ENCODE peak calls at places on chromosome 2, in five cellular contexts. F is cardiac muscle cell, N is colonic mucosa, P is brain microvascular endothelial cell, S is dorsolateral prefrontal cortex. K is an unnamed sample.

GRCh38 chr2:101741775-101742520 is 44.4 kb downstream of the MAP4K4 start:
- DNase-seq in F (no peak), N (no peak), P (no peak), S (no peak), K (peak)

GRCh38 chr2:237540223-237540775 is 26.1 kb upstream of the PRLH start:
- DNase-seq in F (no peak), N (no peak), P (no peak), S (no peak), K (no peak)

GRCh38 chr2:151945602-151946001 is 117.4 kb upstream of the ARL5A start:
- DNase-seq in F (no peak), N (no peak), P (no peak), S (no peak), K (no peak)

GRCh38 chr2:222615320-222615719 is 40.6 kb downstream of the FARSB start:
- DNase-seq in F (no peak), N (no peak), P (no peak), S (no peak), K (no peak)

GRCh38 chr2:62270728-62271127 is 74.8 kb downstream of the B3GNT2 start:
- DNase-seq in F (peak), N (no peak), P (peak), S (no peak), K (no peak)

GRCh38 chr2:157837851-157838441 is 38.2 kb downstream of the ACVR1 start:
- DNase-seq in F (no peak), N (no peak), P (no peak), S (peak), K (no peak)

GRCh38 chr2:128732976-128733431 is 414.3 kb upstream of the HS6ST1 start:
- DNase-seq in F (no peak), N (no peak), P (peak), S (no peak), K (peak)

GRCh38 chr2:107325983-107326786 is 440.2 kb upstream of the ST6GAL2 start:
- DNase-seq in F (no peak), N (no peak), P (peak), S (no peak), K (no peak)

GRCh38 chr2:73640537-73640936 is 1.7 kb downstream of the NAT8 start:
- DNase-seq in F (no peak), N (no peak), P (no peak), S (no peak), K (no peak)

GRCh38 chr2:43175187-43175490 is 51.3 kb downstream of the ZFP36L2 start:
- DNase-seq in F (no peak), N (no peak), P (peak), S (no peak), K (no peak)

GRCh38 chr2:235877271-235877670 is 290.9 kb downstream of the GBX2 start:
- DNase-seq in F (no peak), N (no peak), P (no peak), S (no peak), K (no peak)

GRCh38 chr2:35468271-35468670 is 887.3 kb upstream of the CRIM1 start:
- DNase-seq in F (no peak), N (no peak), P (peak), S (no peak), K (no peak)

GRCh38 chr2:88334418-88334817 is 118.1 kb downstream of the FOXI3 start:
- DNase-seq in F (no peak), N (no peak), P (no peak), S (no peak), K (no peak)

GRCh38 chr2:205617905-205618304 is 64.4 kb upstream of the NRP2 start:
- DNase-seq in F (no peak), N (no peak), P (no peak), S (no peak), K (no peak)

GRCh38 chr2:223779877-223780276 is 57.5 kb downstream of the AP1S3 start:
- DNase-seq in F (peak), N (peak), P (peak), S (no peak), K (peak)

GRCh38 chr2:33903701-33904100 is 304.6 kb upstream of the FAM98A start:
- DNase-seq in F (no peak), N (no peak), P (no peak), S (no peak), K (no peak)

GRCh38 chr2:9806298-9806610 is 37.0 kb upstream of the TAF1B start:
- DNase-seq in F (no peak), N (no peak), P (no peak), S (no peak), K (no peak)

GRCh38 chr2:159106105-159106504 is 137.7 kb downstream of the TANC1 start:
- DNase-seq in F (no peak), N (no peak), P (peak), S (no peak), K (no peak)

GRCh38 chr2:44358498-44358897 is 2.8 kb downstream of the PREPL start:
- DNase-seq in F (no peak), N (peak), P (peak), S (no peak), K (peak)

GRCh38 chr2:108924444-108925251 is 64.4 kb downstream of the EDAR start:
- DNase-seq in F (no peak), N (no peak), P (no peak), S (peak), K (no peak)

GRCh38 chr2:182081602-182082260 is 96.1 kb downstream of the PPP1R1C start:
- DNase-seq in F (no peak), N (no peak), P (no peak), S (no peak), K (no peak)

GRCh38 chr2:190340369-190340768 is 3.0 kb upstream of the INPP1 start:
- DNase-seq in F (no peak), N (no peak), P (peak), S (no peak), K (peak)

GRCh38 chr2:190342601-190343000 is 788 bp upstream of the INPP1 start:
- DNase-seq in F (no peak), N (no peak), P (no peak), S (no peak), K (no peak)

GRCh38 chr2:190343170-190343499 is 254 bp upstream of the INPP1 start:
- DNase-seq in F (no peak), N (no peak), P (no peak), S (no peak), K (no peak)

GRCh38 chr2:190344275-190344827 is 962 bp downstream of the INPP1 start:
- DNase-seq in F (no peak), N (peak), P (no peak), S (peak), K (peak)

DNA sequence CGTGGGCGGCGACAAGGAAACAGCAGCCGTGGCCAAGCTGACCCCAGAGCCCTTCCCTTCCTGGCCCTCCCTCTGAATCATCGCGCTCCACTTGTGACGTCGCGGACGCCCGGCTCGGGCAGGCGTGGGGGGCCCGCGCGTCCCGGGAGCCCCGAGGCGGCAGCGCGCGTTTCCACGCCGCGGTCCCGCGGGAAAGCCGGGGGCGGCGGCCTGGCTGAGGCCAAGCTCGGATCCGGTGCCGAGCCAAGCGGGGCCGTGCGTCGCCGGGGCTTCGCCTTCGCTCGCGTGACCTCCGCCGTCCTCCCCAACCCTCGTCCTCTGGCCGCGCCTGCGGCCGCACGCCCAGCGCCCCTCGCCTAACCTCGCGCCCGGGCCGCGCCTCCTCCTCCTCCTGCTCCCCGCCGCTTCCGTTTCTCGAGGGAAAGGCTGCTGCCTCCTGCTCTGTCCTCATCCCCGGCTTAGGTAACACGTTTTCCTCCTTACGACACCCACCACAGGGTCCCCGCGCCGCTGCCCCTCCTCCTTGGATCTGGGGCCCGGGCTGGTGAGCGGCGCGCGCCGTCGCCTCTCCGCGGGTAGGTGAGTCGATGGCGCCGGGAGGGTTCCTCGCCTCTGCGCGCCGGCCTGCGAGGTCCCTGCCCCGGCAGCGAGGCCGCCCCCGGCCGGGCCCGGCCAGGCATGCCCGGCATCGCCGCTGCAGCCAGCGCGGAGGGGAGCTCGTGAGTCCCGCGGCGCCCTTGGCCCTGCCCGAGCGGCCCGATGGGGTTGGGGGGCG is at the start of gene INPP1:
- DNase-seq in F (peak), N (peak), P (peak), S (peak), K (peak)
- TF ChIP-seq CTCF in F (no peak), N (no peak), P (no peak), S (no peak), K (no peak)

DNA sequence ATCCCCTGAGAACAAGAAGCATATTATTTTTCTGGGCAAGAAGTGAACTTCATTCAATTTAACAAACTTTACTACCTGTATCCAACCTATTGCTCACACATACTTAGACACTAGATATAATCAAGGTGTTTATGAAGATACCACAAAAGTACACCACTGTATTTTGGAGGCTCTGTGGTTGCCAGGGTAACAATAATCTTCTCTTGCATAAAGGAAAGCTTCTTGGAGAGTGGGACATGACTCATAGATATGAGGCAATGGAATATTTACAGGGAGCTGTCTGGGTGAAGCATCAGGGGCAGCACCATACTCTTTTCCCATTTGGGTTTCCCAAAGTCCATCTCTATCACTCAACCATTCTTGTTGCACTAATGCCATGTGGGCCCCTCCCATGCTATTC is 218.1 kb downstream of the RAD51AP2 start:
- DNase-seq in F (no peak), N (no peak), P (peak), S (no peak), K (peak)
- H3K27ac ChIP-seq in F (no peak), N (no peak), P (peak), S (no peak), K (no peak)

GRCh38 chr2:3260959-3261358 is 116.7 kb downstream of the EIPR1 start:
- DNase-seq in F (no peak), N (no peak), P (no peak), S (no peak), K (no peak)

GRCh38 chr2:3256655-3257054 is 121.0 kb downstream of the EIPR1 start:
- DNase-seq in F (no peak), N (no peak), P (no peak), S (no peak), K (no peak)

GRCh38 chr2:3257166-3257565 is 120.5 kb downstream of the EIPR1 start:
- DNase-seq in F (no peak), N (no peak), P (peak), S (peak), K (no peak)

GRCh38 chr2:3256157-3256556 is 121.5 kb downstream of the EIPR1 start:
- DNase-seq in F (no peak), N (no peak), P (no peak), S (no peak), K (no peak)

DNA sequence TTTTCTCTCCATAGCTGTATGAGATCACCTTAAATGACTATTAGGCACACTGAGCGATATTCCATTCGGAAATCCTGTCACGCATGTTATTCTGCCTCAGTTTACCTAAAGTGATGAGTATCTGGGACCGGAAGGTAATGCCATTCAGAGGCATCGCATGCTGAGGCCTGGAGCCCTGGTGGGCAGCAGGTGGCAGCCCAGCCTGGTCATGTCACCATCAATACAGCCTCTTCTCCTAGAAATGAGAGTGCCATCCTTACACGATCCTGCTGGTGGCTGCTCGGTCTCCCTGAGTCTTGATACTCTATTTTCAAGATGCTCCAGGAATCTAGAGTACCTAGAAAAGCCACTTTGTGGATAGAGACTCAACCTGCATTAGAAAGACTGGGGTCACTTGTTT is 119.8 kb downstream of the EIPR1 start:
- DNase-seq in F (no peak), N (no peak), P (no peak), S (no peak), K (no peak)
- TF ChIP-seq CTCF in F (no peak), N (no peak), P (no peak), S (no peak), K (no peak)

GRCh38 chr2:68251855-68252406 is 401 bp downstream of the PPP3R1 start:
- DNase-seq in F (peak), N (peak), P (no peak), S (peak), K (peak)

GRCh38 chr2:68251187-68251854 is 1.0 kb downstream of the PPP3R1 start:
- DNase-seq in F (peak), N (peak), P (peak), S (peak), K (peak)

GRCh38 chr2:68253211-68254068 is 1.1 kb upstream of the PPP3R1 start:
- DNase-seq in F (no peak), N (peak), P (no peak), S (no peak), K (no peak)

GRCh38 chr2:68250652-68251186 is 1.6 kb downstream of the PPP3R1 start:
- DNase-seq in F (no peak), N (no peak), P (no peak), S (no peak), K (no peak)

DNA sequence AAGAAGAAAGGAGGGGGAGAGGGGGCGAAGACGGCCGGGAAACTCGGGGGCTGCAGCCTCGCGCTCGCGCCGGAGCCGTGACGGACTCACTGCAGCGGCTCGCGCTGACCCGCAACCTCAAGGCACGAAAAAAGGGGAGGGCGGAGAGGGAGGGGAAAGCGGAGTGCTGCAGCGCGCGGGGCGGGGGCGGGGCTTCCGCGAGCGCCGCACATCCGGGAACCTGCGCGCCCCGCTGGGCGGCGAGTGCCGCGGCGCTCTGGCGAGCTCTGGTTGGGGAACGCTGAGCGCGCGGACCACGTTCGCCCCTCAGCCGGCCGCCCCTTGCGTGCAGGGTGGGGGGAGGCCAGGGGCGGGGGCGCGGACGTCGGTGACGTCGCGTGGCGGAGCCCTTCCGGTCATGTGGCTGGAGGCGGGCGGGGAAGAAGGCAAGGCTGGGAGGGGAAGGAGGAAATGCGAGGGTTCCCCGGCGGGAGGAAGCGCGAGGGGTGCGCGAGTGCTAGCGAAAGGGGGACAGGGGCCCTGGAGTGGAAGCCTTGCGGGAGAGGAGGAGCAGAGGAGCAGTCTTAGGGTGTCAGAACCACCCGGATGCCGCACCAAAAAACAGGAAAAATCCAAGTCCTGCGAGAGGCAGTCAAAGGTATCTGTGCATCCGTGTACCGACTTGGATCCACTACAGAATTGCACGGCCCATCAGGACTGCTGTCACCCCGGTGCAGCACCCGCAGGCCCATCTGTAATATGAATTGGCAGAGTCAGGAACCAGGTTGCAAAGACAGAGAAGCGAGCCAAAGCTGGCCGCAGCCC is at the start of gene PPP3R1:
- DNase-seq in F (peak), N (peak), P (peak), S (peak), K (peak)
- H3K27ac ChIP-seq in F (peak), N (peak), P (peak), S (peak), K (peak)

K was measured in RWPE1.